ENCODE peak calls at places on chromosomes 5 and 9, in six cellular contexts. One of them, this sample, is unnamed.

GRCh38 chr5:145429170-145429569 is 406.0 kb downstream of the PRELID2 start:
- DNase-seq in NCI-H1092: no peak
- DNase-seq in endothelial cell: no peak
- DNase-seq in tibial artery: no peak
- DNase-seq in NCI-H774: no peak
- DNase-seq in neural crest cell: no peak
- DNase-seq in this sample: no peak

GRCh38 chr5:123756325-123756664 is 244.3 kb downstream of the CSNK1G3 start:
- DNase-seq in NCI-H1092: no peak
- DNase-seq in neural crest cell: no peak
- DNase-seq in endothelial cell: no peak
- DNase-seq in NCI-H774: no peak
- DNase-seq in tibial artery: no peak
- DNase-seq in this sample: no peak

GRCh38 chr5:6365142-6365976 is 13.0 kb downstream of the MED10 start:
- DNase-seq in NCI-H774: no peak
- DNase-seq in endothelial cell: no peak
- DNase-seq in NCI-H1092: no peak
- DNase-seq in tibial artery: no peak
- DNase-seq in neural crest cell: no peak
- DNase-seq in this sample: peak

GRCh38 chr9:27065288-27065687 is 43.7 kb upstream of the TEK start:
- DNase-seq in NCI-H774: no peak
- DNase-seq in neural crest cell: no peak
- DNase-seq in endothelial cell: no peak
- DNase-seq in NCI-H1092: no peak
- DNase-seq in tibial artery: no peak
- DNase-seq in this sample: peak

GRCh38 chr9:129178983-129179382 is 922 bp upstream of the IER5L start:
- DNase-seq in endothelial cell: peak
- DNase-seq in NCI-H1092: no peak
- DNase-seq in tibial artery: no peak
- DNase-seq in neural crest cell: no peak
- DNase-seq in NCI-H774: peak
- DNase-seq in this sample: no peak

GRCh38 chr5:169796731-169797130 is 159.7 kb downstream of the DOCK2 start:
- DNase-seq in neural crest cell: no peak
- DNase-seq in tibial artery: no peak
- DNase-seq in endothelial cell: no peak
- DNase-seq in NCI-H774: no peak
- DNase-seq in NCI-H1092: no peak
- DNase-seq in this sample: peak

GRCh38 chr5:115209279-115209678 is 39.6 kb upstream of the TRIM36 start:
- DNase-seq in neural crest cell: no peak
- DNase-seq in NCI-H774: no peak
- DNase-seq in endothelial cell: no peak
- DNase-seq in NCI-H1092: no peak
- DNase-seq in tibial artery: no peak
- DNase-seq in this sample: no peak

GRCh38 chr5:117143381-117143780 is 568.8 kb upstream of the SEMA6A start:
- DNase-seq in NCI-H774: no peak
- DNase-seq in neural crest cell: no peak
- DNase-seq in NCI-H1092: no peak
- DNase-seq in endothelial cell: no peak
- DNase-seq in tibial artery: no peak
- DNase-seq in this sample: no peak

GRCh38 chr5:53001541-53001940 is 12.4 kb downstream of the ITGA2 start:
- DNase-seq in neural crest cell: no peak
- DNase-seq in tibial artery: no peak
- DNase-seq in NCI-H1092: no peak
- DNase-seq in endothelial cell: no peak
- DNase-seq in NCI-H774: no peak
- DNase-seq in this sample: no peak

GRCh38 chr5:160537940-160538339 is 116.3 kb downstream of the PTTG1 start:
- DNase-seq in NCI-H1092: no peak
- DNase-seq in tibial artery: no peak
- DNase-seq in NCI-H774: no peak
- DNase-seq in neural crest cell: no peak
- DNase-seq in endothelial cell: no peak
- DNase-seq in this sample: no peak

GRCh38 chr9:87138128-87139040 is 191.1 kb upstream of the GAS1 start:
- DNase-seq in NCI-H774: no peak
- DNase-seq in neural crest cell: no peak
- DNase-seq in NCI-H1092: no peak
- DNase-seq in tibial artery: no peak
- DNase-seq in endothelial cell: no peak
- DNase-seq in this sample: no peak

GRCh38 chr5:98927242-98927987 is 1.4 kb downstream of the CHD1 start:
- DNase-seq in endothelial cell: peak
- DNase-seq in neural crest cell: no peak
- DNase-seq in tibial artery: peak
- DNase-seq in NCI-H774: peak
- DNase-seq in NCI-H1092: no peak
- DNase-seq in this sample: peak

GRCh38 chr5:41871866-41872265 is 1.6 kb upstream of the OXCT1 start:
- DNase-seq in tibial artery: peak
- DNase-seq in endothelial cell: no peak
- DNase-seq in NCI-H774: no peak
- DNase-seq in NCI-H1092: no peak
- DNase-seq in neural crest cell: no peak
- DNase-seq in this sample: peak

GRCh38 chr5:160312139-160312959 is at the start of gene CCNJL:
- DNase-seq in NCI-H1092: peak
- DNase-seq in tibial artery: no peak
- DNase-seq in NCI-H774: peak
- DNase-seq in endothelial cell: peak
- DNase-seq in neural crest cell: peak
- DNase-seq in this sample: peak

GRCh38 chr5:150779397-150780179 is 1.0 kb downstream of the SMIM3 start:
- DNase-seq in NCI-H1092: no peak
- DNase-seq in endothelial cell: no peak
- DNase-seq in neural crest cell: no peak
- DNase-seq in NCI-H774: no peak
- DNase-seq in tibial artery: no peak
- DNase-seq in this sample: peak

GRCh38 chr5:134005415-134006118 is 792 bp upstream of the VDAC1 start:
- DNase-seq in neural crest cell: no peak
- DNase-seq in NCI-H1092: no peak
- DNase-seq in tibial artery: peak
- DNase-seq in endothelial cell: no peak
- DNase-seq in NCI-H774: no peak
- DNase-seq in this sample: no peak

GRCh38 chr9:111412280-111412679 is 71.9 kb downstream of the ECPAS start:
- DNase-seq in tibial artery: no peak
- DNase-seq in endothelial cell: no peak
- DNase-seq in NCI-H1092: no peak
- DNase-seq in NCI-H774: no peak
- DNase-seq in neural crest cell: no peak
- DNase-seq in this sample: no peak

GRCh38 chr5:72561407-72561972 is 54.3 kb upstream of the ZNF366 start:
- DNase-seq in NCI-H1092: no peak
- DNase-seq in endothelial cell: no peak
- DNase-seq in tibial artery: no peak
- DNase-seq in neural crest cell: no peak
- DNase-seq in NCI-H774: no peak
- DNase-seq in this sample: no peak

GRCh38 chr9:95373765-95374435 is 56.4 kb upstream of the FANCC start:
- DNase-seq in endothelial cell: no peak
- DNase-seq in NCI-H774: no peak
- DNase-seq in neural crest cell: no peak
- DNase-seq in tibial artery: no peak
- DNase-seq in NCI-H1092: no peak
- DNase-seq in this sample: no peak

GRCh38 chr9:33524431-33524947 is 438 bp downstream of the ANKRD18B start:
- DNase-seq in tibial artery: no peak
- DNase-seq in neural crest cell: peak
- DNase-seq in endothelial cell: no peak
- DNase-seq in NCI-H774: no peak
- DNase-seq in NCI-H1092: no peak
- DNase-seq in this sample: peak

This sample was measured in Daoy.